ENCODE peak calls at places on chromosomes 2 and 18, in ten cellular contexts. I is SW480; G is germinal center; B is activated T-cell treated with anti-CD3 and anti-CD28 coated beads, Interleukin-2, amount 50 U/mL, for 48 hours; N is pancreas; X is CD4-positive, alpha-beta memory T cell; L is KG1; U is small intestine; E is CD8-positive, alpha-beta T cell; V is retina. H is an unnamed sample.

GRCh38 chr2:217162533-217162932 is 302.7 kb upstream of the TNP1 start:
- DNase-seq in I (peak), G (no peak), B (peak), N (no peak), X (peak), L (no peak), U (peak), E (no peak), V (peak), H (no peak)

GRCh38 chr2:215811003-215811402 is 202.3 kb downstream of the MREG start:
- DNase-seq in I (no peak), G (no peak), B (no peak), N (no peak), X (no peak), L (no peak), U (no peak), E (no peak), V (no peak), H (no peak)

GRCh38 chr18:6219116-6219717 is 195.5 kb downstream of the L3MBTL4 start:
- DNase-seq in I (peak), G (peak), B (peak), N (no peak), X (no peak), L (peak), U (peak), E (no peak), V (peak), H (no peak)

GRCh38 chr2:54772110-54772509 is 48.6 kb downstream of the EML6 start:
- DNase-seq in I (peak), G (no peak), B (no peak), N (no peak), X (no peak), L (no peak), U (no peak), E (no peak), V (no peak), H (no peak)

GRCh38 chr2:178531161-178531560 is 50.9 kb downstream of the PLEKHA3 start:
- DNase-seq in I (no peak), G (no peak), B (no peak), N (no peak), X (no peak), L (no peak), U (no peak), E (no peak), V (no peak), H (no peak)

GRCh38 chr2:207624170-207625013 is 802 bp downstream of the METTL21A start:
- DNase-seq in I (peak), G (peak), B (peak), N (peak), X (peak), L (peak), U (peak), E (peak), V (peak), H (peak)

GRCh38 chr2:79717364-79718007 is 204.6 kb downstream of the CTNNA2 start:
- DNase-seq in I (peak), G (no peak), B (no peak), N (no peak), X (no peak), L (no peak), U (no peak), E (no peak), V (no peak), H (no peak)

GRCh38 chr2:19504400-19505198 is 146.2 kb upstream of the OSR1 start:
- DNase-seq in I (peak), G (no peak), B (no peak), N (no peak), X (no peak), L (no peak), U (no peak), E (no peak), V (no peak), H (no peak)

GRCh38 chr2:61536086-61536722 is 2.0 kb downstream of the XPO1 start:
- DNase-seq in I (peak), G (no peak), B (peak), N (no peak), X (peak), L (peak), U (peak), E (no peak), V (no peak), H (no peak)